ENCODE peak calls at places on chromosome 2, in six cellular contexts. One of them, this sample, is unnamed.

GRCh38 chr2:227509824-227510619 is 38.1 kb downstream of the AGFG1 start:
- DNase-seq in ovary: no peak
- DNase-seq in A549: no peak
- DNase-seq in H1: no peak
- DNase-seq in transverse colon: no peak
- DNase-seq in tibial nerve: no peak
- DNase-seq in this sample: no peak

GRCh38 chr2:189798312-189799029 is 14.2 kb downstream of the PMS1 start:
- DNase-seq in H1: no peak
- DNase-seq in ovary: no peak
- DNase-seq in transverse colon: no peak
- DNase-seq in A549: no peak
- DNase-seq in tibial nerve: no peak
- DNase-seq in this sample: no peak

GRCh38 chr2:45896281-45896680 is 244.8 kb downstream of the PRKCE start:
- DNase-seq in tibial nerve: no peak
- DNase-seq in ovary: no peak
- DNase-seq in H1: no peak
- DNase-seq in A549: no peak
- DNase-seq in transverse colon: no peak
- DNase-seq in this sample: no peak

GRCh38 chr2:47890711-47891368 is 15.5 kb downstream of the FBXO11 start:
- DNase-seq in ovary: no peak
- DNase-seq in H1: no peak
- DNase-seq in A549: no peak
- DNase-seq in tibial nerve: no peak
- DNase-seq in transverse colon: no peak
- DNase-seq in this sample: no peak

GRCh38 chr2:68345129-68345875 is 19.8 kb upstream of the PLEK start:
- DNase-seq in ovary: no peak
- DNase-seq in tibial nerve: no peak
- DNase-seq in H1: no peak
- DNase-seq in transverse colon: no peak
- DNase-seq in A549: no peak
- DNase-seq in this sample: no peak

GRCh38 chr2:38547791-38548190 is 54.9 kb downstream of the HNRNPLL start:
- DNase-seq in tibial nerve: no peak
- DNase-seq in A549: no peak
- DNase-seq in transverse colon: no peak
- DNase-seq in ovary: no peak
- DNase-seq in H1: no peak
- DNase-seq in this sample: no peak

GRCh38 chr2:69125816-69126215 is 112.8 kb downstream of the ANTXR1 start:
- DNase-seq in transverse colon: no peak
- DNase-seq in H1: no peak
- DNase-seq in A549: no peak
- DNase-seq in tibial nerve: no peak
- DNase-seq in ovary: no peak
- DNase-seq in this sample: no peak

GRCh38 chr2:145623136-145623535 is 1103.2 kb upstream of the ZEB2 start:
- DNase-seq in transverse colon: no peak
- DNase-seq in ovary: no peak
- DNase-seq in tibial nerve: no peak
- DNase-seq in H1: no peak
- DNase-seq in A549: no peak
- DNase-seq in this sample: no peak

GRCh38 chr2:96159084-96159830 is 14.0 kb upstream of the DUSP2 start:
- DNase-seq in ovary: no peak
- DNase-seq in H1: no peak
- DNase-seq in A549: no peak
- DNase-seq in transverse colon: no peak
- DNase-seq in tibial nerve: no peak
- DNase-seq in this sample: no peak

GRCh38 chr2:96158554-96158940 is 13.3 kb upstream of the DUSP2 start:
- DNase-seq in H1: no peak
- DNase-seq in transverse colon: no peak
- DNase-seq in A549: no peak
- DNase-seq in tibial nerve: no peak
- DNase-seq in ovary: no peak
- DNase-seq in this sample: no peak

GRCh38 chr2:96156011-96156820 is 11.0 kb upstream of the DUSP2 start:
- DNase-seq in tibial nerve: no peak
- DNase-seq in transverse colon: no peak
- DNase-seq in ovary: no peak
- DNase-seq in H1: no peak
- DNase-seq in A549: no peak
- DNase-seq in this sample: peak

GRCh38 chr2:96156926-96157648 is 11.8 kb upstream of the DUSP2 start:
- DNase-seq in H1: no peak
- DNase-seq in transverse colon: no peak
- DNase-seq in A549: no peak
- DNase-seq in ovary: no peak
- DNase-seq in tibial nerve: no peak
- DNase-seq in this sample: peak

GRCh38 chr2:96157649-96158553 is 12.7 kb upstream of the DUSP2 start:
- DNase-seq in transverse colon: no peak
- DNase-seq in ovary: no peak
- DNase-seq in A549: no peak
- DNase-seq in H1: no peak
- DNase-seq in tibial nerve: no peak
- DNase-seq in this sample: peak
- TF ChIP-seq EP300 in transverse colon: no peak
- TF ChIP-seq EP300 in ovary: no peak
- TF ChIP-seq EP300 in A549: no peak
- TF ChIP-seq EP300 in H1: no peak
- TF ChIP-seq EP300 in tibial nerve: no peak
- TF ChIP-seq EP300 in this sample: no peak

DNA sequence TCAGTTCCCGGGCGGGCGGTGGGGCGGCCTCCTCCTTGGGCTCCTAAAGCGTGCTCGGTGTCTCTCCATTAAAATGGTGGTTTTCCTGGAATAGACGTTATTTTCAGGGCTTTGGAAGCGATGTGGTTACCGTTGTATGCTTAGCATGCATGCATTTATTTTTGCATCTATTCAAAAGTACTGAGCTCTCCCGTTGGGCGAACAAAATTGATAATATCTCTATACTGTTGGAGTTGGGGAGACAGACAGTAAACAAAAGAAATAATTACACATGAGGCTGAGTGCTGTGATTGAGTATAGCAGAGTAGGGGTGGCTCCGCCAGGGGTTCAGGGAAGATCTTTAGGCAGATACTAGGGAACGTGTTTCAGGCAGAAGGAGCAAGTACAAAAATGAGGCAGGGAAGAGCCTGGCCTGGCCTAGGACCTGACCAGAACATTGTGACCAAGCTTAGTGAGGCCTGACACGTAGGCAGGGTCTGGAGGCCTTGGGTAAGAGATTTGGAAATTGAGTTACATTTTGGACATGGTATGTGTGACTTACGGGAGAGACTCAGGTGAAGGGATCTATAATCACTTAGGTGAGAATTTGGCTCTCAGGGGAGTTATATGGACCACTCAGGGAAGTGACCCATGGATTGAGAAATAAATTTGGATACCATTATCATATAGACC is 674 bp downstream of the NCAPH start:
- DNase-seq in tibial nerve: no peak
- DNase-seq in A549: no peak
- DNase-seq in ovary: no peak
- DNase-seq in H1: no peak
- DNase-seq in transverse colon: no peak
- DNase-seq in this sample: no peak
- TF ChIP-seq POLR2A in tibial nerve: no peak
- TF ChIP-seq POLR2A in A549: peak
- TF ChIP-seq POLR2A in ovary: no peak
- TF ChIP-seq POLR2A in H1: peak
- TF ChIP-seq POLR2A in transverse colon: no peak
- TF ChIP-seq POLR2A in this sample: no peak

DNA sequence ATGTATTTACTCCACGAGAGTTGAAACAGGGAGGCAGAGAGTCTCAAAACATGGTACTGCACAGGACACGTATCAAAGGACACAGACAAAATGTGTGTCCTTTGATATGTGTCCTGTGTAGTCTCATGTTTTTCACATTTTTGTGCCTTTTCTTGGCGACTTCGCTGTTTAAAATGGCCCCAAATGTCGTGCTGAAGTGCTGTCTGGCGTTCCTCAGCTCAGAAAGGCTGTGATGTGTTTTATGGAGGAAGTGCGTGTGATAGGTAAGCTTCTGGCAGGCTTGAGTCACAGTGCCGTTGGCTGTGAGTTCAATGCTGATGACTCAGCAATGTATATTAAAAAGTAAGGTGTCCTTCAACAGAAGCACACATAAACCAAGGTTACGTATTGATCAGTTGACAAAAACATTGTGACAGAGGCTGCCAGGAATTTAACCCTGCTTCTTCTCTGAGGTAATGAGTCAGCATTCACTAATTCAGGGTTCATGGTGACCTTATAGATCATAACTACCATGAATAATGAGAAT is 78.2 kb downstream of the DYSF start:
- DNase-seq in H1: no peak
- DNase-seq in transverse colon: no peak
- DNase-seq in A549: peak
- DNase-seq in ovary: no peak
- DNase-seq in tibial nerve: no peak
- DNase-seq in this sample: no peak
- TF ChIP-seq EP300 in H1: no peak
- TF ChIP-seq EP300 in transverse colon: no peak
- TF ChIP-seq EP300 in A549: no peak
- TF ChIP-seq EP300 in ovary: no peak
- TF ChIP-seq EP300 in tibial nerve: no peak
- TF ChIP-seq EP300 in this sample: no peak

GRCh38 chr2:217386041-217386440 is 526.2 kb upstream of the TNP1 start:
- DNase-seq in tibial nerve: no peak
- DNase-seq in transverse colon: no peak
- DNase-seq in H1: no peak
- DNase-seq in A549: no peak
- DNase-seq in ovary: no peak
- DNase-seq in this sample: no peak
- TF ChIP-seq POLR2A in tibial nerve: no peak
- TF ChIP-seq POLR2A in transverse colon: no peak
- TF ChIP-seq POLR2A in H1: no peak
- TF ChIP-seq POLR2A in A549: no peak
- TF ChIP-seq POLR2A in ovary: no peak
- TF ChIP-seq POLR2A in this sample: no peak